ENCODE peak calls at places on chromosomes 12 and 14, in five cellular contexts. One of them, this sample, is unnamed.
A peak's percentile ranks its signal among the peaks of the same experiment; 100 is the strongest.

GRCh38 chr12:25322351-25322750 is 71.6 kb upstream of the KRAS start:
- DNase-seq in tibial nerve: no peak
- DNase-seq in mesothelial cell of epicardium: no peak
- DNase-seq in kidney epithelial cell: no peak
- DNase-seq in T47D: no peak
- DNase-seq in this sample: no peak

GRCh38 chr12:75877588-75878381 is 153.8 kb downstream of the PHLDA1 start:
- DNase-seq in tibial nerve: no peak
- DNase-seq in kidney epithelial cell: no peak
- DNase-seq in T47D: no peak
- DNase-seq in mesothelial cell of epicardium: no peak
- DNase-seq in this sample: peak; percentile 14

GRCh38 chr14:61145903-61146411 is 135.2 kb downstream of the TMEM30B start:
- DNase-seq in mesothelial cell of epicardium: no peak
- DNase-seq in T47D: no peak
- DNase-seq in kidney epithelial cell: no peak
- DNase-seq in tibial nerve: no peak
- DNase-seq in this sample: no peak

GRCh38 chr14:105375635-105376057 is 22.7 kb upstream of the TEX22 start:
- DNase-seq in tibial nerve: no peak
- DNase-seq in mesothelial cell of epicardium: no peak
- DNase-seq in T47D: no peak
- DNase-seq in kidney epithelial cell: no peak
- DNase-seq in this sample: no peak

GRCh38 chr14:102927346-102927877 is 4.9 kb downstream of the AMN start:
- DNase-seq in mesothelial cell of epicardium: no peak
- DNase-seq in T47D: no peak
- DNase-seq in tibial nerve: no peak
- DNase-seq in kidney epithelial cell: no peak
- DNase-seq in this sample: no peak

GRCh38 chr14:77682158-77682553 is 25.7 kb downstream of the ALKBH1 start:
- DNase-seq in tibial nerve: no peak
- DNase-seq in mesothelial cell of epicardium: no peak
- DNase-seq in T47D: no peak
- DNase-seq in kidney epithelial cell: no peak
- DNase-seq in this sample: no peak

GRCh38 chr12:96131230-96131788 is 62.9 kb upstream of the ELK3 start:
- DNase-seq in kidney epithelial cell: no peak
- DNase-seq in tibial nerve: no peak
- DNase-seq in T47D: no peak
- DNase-seq in mesothelial cell of epicardium: no peak
- DNase-seq in this sample: no peak

GRCh38 chr14:104388011-104388521 is 191.5 kb upstream of the C14orf180 start:
- DNase-seq in kidney epithelial cell: no peak
- DNase-seq in mesothelial cell of epicardium: no peak
- DNase-seq in T47D: no peak
- DNase-seq in tibial nerve: no peak
- DNase-seq in this sample: no peak

GRCh38 chr12:92466391-92467305 is 236.1 kb upstream of the PLEKHG7 start:
- DNase-seq in tibial nerve: no peak
- DNase-seq in mesothelial cell of epicardium: no peak
- DNase-seq in kidney epithelial cell: no peak
- DNase-seq in T47D: peak; percentile 5
- DNase-seq in this sample: peak; percentile 12